ENCODE peak calls at places on chromosomes 11 and 22, in nine cellular contexts. P is fibroblast of villous mesenchyme, Y is activated B cell treated with CpG ODN at 0.5 μM for 24 hours, I is BE2C, A is heart left ventricle, J is stomach, F is lower leg skin, M is IMR-90, T is PC-3. L is an unnamed sample.

GRCh38 chr11:43944761-43945311 is 2.4 kb downstream of the C11orf96 start:
- DNase-seq in I (peak), T (peak), Y (peak), J (peak), P (peak), M (peak), A (peak), F (no peak), L (peak)

GRCh38 chr11:10490398-10491232 is 35.6 kb downstream of the AMPD3 start:
- DNase-seq in A (peak), I (no peak), J (peak), T (peak), Y (no peak), P (peak), M (peak), F (peak), L (peak)

GRCh38 chr11:69704508-69705245 is 855 bp upstream of the FGF19 start:
- DNase-seq in Y (no peak), J (no peak), I (peak), F (no peak), P (no peak), M (no peak), A (no peak), T (peak), L (peak)

GRCh38 chr11:119161871-119162270 is 6.7 kb upstream of the NLRX1 start:
- DNase-seq in A (no peak), Y (no peak), I (no peak), P (no peak), F (no peak), T (no peak), J (no peak), M (no peak), L (no peak)

GRCh38 chr11:18171377-18172000 is 1.1 kb upstream of the MRGPRX4 start:
- DNase-seq in A (no peak), J (no peak), T (peak), I (peak), P (peak), Y (no peak), F (no peak), M (no peak), L (peak)

GRCh38 chr22:47779474-47779873 is 1017.0 kb downstream of the TBC1D22A start:
- DNase-seq in J (no peak), F (no peak), M (no peak), A (no peak), P (no peak), T (no peak), Y (no peak), I (no peak), L (no peak)

GRCh38 chr22:29524440-29525191 is 28.9 kb downstream of the THOC5 start:
- DNase-seq in P (peak), I (peak), F (no peak), Y (peak), M (peak), T (peak), A (no peak), J (peak), L (peak)

GRCh38 chr11:83583953-83584352 is 297.8 kb upstream of the CCDC90B start:
- DNase-seq in Y (no peak), J (no peak), P (peak), A (no peak), I (no peak), F (no peak), M (peak), T (peak), L (no peak)

GRCh38 chr11:115927823-115928329 is 423.7 kb upstream of the CADM1 start:
- DNase-seq in M (no peak), P (no peak), F (no peak), J (no peak), Y (no peak), A (no peak), I (no peak), T (no peak), L (no peak)

GRCh38 chr11:17790453-17790852 is 55.9 kb downstream of the KCNC1 start:
- DNase-seq in T (peak), I (no peak), P (peak), A (no peak), M (peak), F (no peak), Y (no peak), J (no peak), L (no peak)

GRCh38 chr11:12382451-12382850 is 5.1 kb downstream of the PARVA start:
- DNase-seq in T (no peak), P (no peak), F (no peak), J (no peak), Y (no peak), A (no peak), I (no peak), M (peak), L (no peak)

GRCh38 chr22:33919591-33920501 is at the start of gene LARGE1:
- DNase-seq in J (peak), F (no peak), Y (peak), P (no peak), T (no peak), M (peak), A (peak), I (peak), L (peak)

GRCh38 chr11:17250561-17251350 is 25.8 kb upstream of the NUCB2 start:
- DNase-seq in F (no peak), T (peak), I (no peak), J (no peak), Y (no peak), P (no peak), M (peak), A (no peak), L (no peak)

GRCh38 chr11:6538456-6538855 is 41.4 kb downstream of the DNHD1 start:
- DNase-seq in A (no peak), F (no peak), J (no peak), Y (no peak), T (no peak), M (no peak), P (no peak), I (no peak), L (no peak)

GRCh38 chr11:44812971-44813370 is 86.2 kb downstream of the TSPAN18 start:
- DNase-seq in Y (no peak), T (no peak), I (no peak), J (no peak), M (no peak), F (no peak), P (no peak), A (no peak), L (no peak)

GRCh38 chr22:46574993-46575914 is 37.8 kb upstream of the CELSR1 start:
- DNase-seq in P (no peak), M (no peak), F (no peak), T (peak), A (peak), I (peak), Y (no peak), J (peak), L (peak)

DNA sequence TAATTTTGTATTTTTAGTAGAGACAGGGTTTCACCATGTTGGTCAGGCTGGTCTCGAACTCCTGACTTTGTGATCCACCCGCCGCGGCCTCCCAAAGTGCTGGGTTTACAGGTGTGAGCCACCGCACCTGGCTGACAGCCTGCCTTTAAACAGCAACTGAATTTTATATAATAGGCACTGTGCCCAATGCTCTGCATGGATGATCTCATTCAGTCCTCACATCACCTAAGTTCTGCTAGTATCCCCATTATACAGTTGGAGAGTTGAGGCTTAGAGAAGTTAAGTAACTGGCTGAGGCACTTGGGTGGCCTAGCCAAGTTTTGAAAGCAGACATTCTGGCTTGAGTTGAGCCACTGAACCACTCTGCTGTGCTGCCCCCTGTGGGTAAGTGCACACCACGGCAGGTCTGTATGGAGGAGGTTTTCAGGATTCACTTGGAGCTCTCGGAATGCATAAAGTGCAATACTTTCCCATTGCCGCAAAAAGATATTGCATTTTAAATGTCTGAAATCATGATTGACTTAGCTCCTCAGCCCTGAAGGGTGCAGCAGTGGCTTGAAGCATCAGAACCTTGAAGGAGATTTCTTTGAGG is 112.4 kb downstream of the LDLRAD3 start:
- DNase-seq in J (no peak), Y (no peak), F (no peak), M (peak), I (peak), P (peak), T (peak), A (no peak), L (peak)
- TF ChIP-seq CTCF in J (peak), Y (no peak), F (no peak), M (peak), I (peak), P (peak), T (peak), A (no peak), L (peak)

GRCh38 chr11:15038963-15039362 is 34.4 kb upstream of the CALCB start:
- DNase-seq in I (no peak), F (no peak), Y (no peak), J (no peak), T (peak), A (no peak), M (peak), P (peak), L (no peak)
- TF ChIP-seq CTCF in I (peak), F (no peak), Y (no peak), J (no peak), T (no peak), A (no peak), M (peak), P (peak), L (no peak)

DNA sequence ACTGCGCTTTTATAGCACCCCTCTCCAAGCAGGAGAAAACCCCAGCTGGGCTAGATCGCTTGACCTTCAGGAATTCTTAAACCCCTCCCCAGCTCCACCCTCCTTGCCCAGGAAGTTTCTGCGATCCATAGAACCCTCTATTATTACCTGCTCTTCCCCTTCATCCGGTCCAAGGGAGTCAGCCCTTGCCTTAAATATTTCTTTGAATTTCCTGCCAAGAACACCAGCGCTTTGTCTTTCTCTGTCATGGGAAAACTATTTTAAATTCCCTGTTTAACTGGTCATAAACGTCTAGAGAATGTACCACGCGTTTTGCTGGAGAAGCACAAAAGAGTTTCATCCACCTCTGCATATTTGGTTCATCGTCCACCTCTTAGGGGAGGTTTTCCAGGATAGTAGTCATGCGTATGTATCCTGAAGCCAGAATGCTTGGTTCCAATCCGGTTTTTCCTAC is 522 bp upstream of the TRAF6 start:
- DNase-seq in A (no peak), T (peak), F (no peak), J (no peak), M (peak), I (no peak), P (no peak), Y (no peak), L (no peak)
- TF ChIP-seq CTCF in A (no peak), T (no peak), F (no peak), J (no peak), M (no peak), I (no peak), P (no peak), Y (no peak), L (no peak)

DNA sequence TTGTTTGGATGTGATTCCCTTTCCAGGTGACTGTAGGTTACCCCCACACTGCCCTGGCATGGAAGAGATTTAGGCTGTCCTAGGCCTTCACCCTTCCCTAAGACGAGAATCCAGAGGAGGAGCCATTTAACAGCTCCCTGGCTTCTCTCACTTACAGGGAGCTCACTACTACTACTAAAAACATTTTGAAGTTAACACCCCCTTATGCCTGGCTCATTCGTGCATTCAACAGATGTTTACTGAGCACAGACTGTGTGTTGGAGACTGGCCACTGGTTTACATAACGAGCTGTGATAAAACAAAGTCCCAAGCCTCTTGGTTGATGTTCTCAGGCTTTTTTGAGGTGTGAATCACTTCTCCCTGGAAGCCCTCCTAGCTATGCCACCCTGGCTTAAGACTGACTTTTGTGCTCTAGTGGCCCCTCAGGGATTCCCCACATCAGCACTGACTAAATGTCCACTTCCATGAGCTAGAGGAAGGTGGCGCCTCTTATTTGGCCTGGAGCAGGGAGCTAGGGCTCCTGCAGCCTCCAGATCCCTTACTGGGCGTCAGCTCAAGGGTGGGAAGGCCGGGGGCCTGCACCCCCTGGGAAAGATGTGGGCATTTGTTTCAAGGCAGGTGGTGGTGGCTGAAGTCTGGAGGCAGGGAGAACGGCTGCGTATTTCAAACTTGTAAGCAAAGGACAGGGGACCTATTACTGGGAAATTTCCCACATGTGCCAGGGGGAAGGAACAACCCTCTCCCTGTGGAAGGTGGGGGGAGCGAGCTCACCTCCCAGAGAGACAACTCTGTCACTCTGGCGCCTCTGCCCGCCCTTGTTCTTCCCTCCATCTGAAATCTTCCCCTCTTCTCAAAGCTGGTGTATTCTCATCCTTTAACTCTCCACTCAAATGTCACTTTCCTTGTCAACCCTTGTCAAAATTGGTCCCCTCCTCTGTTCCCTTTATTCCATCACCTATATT is 19.4 kb upstream of the MALAT1 start:
- DNase-seq in M (peak), I (peak), T (no peak), A (peak), P (peak), Y (no peak), J (peak), F (no peak), L (no peak)
- TF ChIP-seq CTCF in M (peak), I (peak), T (peak), A (peak), P (peak), Y (no peak), J (peak), F (no peak), L (no peak)

DNA sequence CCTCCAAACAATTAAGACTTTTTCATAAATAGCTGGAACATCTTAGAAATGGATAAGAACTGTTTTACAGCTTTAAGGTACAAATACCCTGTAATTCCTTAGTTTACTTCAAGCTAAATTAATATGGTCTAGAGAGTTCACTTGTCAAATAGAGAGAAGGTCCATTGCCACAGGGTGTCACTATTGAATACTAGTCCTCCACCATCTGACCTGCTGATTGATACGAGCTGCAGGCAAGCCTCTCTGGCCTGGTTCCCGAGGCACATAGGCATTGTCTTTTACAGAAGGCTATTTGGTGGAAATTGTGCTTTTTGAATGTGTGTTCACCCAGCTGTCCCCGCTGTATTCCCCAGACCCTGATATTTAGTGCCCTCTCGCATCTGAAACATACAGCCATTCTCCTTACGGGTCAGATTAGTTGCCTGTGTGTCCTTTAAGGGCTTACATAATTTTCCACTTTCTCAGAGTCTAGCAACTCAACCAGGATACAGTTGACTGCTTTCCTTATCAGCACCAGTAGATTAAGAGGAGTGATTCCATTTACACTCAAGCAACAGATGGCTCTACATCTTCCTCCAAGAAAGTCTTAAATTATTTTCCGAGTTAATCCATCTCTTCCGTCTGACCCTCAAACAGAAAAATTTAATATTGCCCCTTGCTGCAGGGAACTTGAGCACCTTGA is 788.8 kb upstream of the FAT3 start:
- DNase-seq in Y (no peak), I (no peak), P (no peak), T (peak), J (peak), F (no peak), A (no peak), M (no peak), L (no peak)
- TF ChIP-seq CTCF in Y (no peak), I (no peak), P (no peak), T (peak), J (no peak), F (no peak), A (no peak), M (no peak), L (no peak)

GRCh38 chr11:58864335-58864734 is 19.8 kb upstream of the GLYATL2 start:
- DNase-seq in T (no peak), I (no peak), J (no peak), M (no peak), A (no peak), F (no peak), P (no peak), Y (no peak), L (no peak)

GRCh38 chr11:58866788-58867187 is 22.3 kb upstream of the GLYATL2 start:
- DNase-seq in M (peak), P (no peak), A (no peak), Y (no peak), F (no peak), J (no peak), I (no peak), T (no peak), L (no peak)

GRCh38 chr11:58863697-58864096 is 19.2 kb upstream of the GLYATL2 start:
- DNase-seq in F (no peak), T (no peak), J (no peak), Y (no peak), P (no peak), M (no peak), I (no peak), A (no peak), L (no peak)

DNA sequence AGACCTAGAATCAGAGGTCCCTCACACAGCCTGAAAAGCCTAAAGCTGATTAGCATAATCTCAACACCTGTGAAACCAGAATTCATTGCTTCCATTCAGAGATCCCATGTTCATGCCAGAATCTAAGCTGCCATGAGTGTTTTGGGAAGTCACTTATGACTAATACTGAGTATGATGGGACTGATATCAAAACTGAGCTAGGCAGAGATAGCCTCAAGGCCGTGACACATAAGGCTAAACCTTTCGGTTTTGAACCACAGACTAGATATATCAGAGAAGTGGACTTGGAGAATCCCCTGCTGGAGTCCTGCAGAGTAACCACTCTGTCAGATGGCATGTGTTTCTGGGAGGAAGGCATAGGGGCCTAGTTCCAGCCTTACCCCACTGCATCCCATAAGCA is 23.1 kb upstream of the GLYATL2 start:
- DNase-seq in P (no peak), M (no peak), T (peak), J (no peak), A (no peak), I (no peak), F (no peak), Y (no peak), L (no peak)
- TF ChIP-seq CTCF in P (no peak), M (no peak), T (no peak), J (no peak), A (no peak), I (no peak), F (no peak), Y (no peak), L (no peak)

GRCh38 chr22:41263704-41264103 is 22.3 kb downstream of the RANGAP1 start:
- DNase-seq in A (no peak), T (no peak), F (no peak), M (peak), Y (no peak), P (no peak), J (no peak), I (no peak), L (no peak)

GRCh38 chr22:41260871-41261270 is 20.1 kb upstream of the CHADL start:
- DNase-seq in M (no peak), T (no peak), P (no peak), F (no peak), A (peak), J (no peak), Y (no peak), I (no peak), L (no peak)

GRCh38 chr22:41262250-41262765 is 21.6 kb upstream of the CHADL start:
- DNase-seq in P (no peak), Y (no peak), A (no peak), J (no peak), I (no peak), F (no peak), T (no peak), M (no peak), L (no peak)

GRCh38 chr22:41264408-41264941 is 21.5 kb downstream of the RANGAP1 start:
- DNase-seq in A (no peak), F (no peak), J (no peak), Y (no peak), P (no peak), I (no peak), T (no peak), M (no peak), L (no peak)

DNA sequence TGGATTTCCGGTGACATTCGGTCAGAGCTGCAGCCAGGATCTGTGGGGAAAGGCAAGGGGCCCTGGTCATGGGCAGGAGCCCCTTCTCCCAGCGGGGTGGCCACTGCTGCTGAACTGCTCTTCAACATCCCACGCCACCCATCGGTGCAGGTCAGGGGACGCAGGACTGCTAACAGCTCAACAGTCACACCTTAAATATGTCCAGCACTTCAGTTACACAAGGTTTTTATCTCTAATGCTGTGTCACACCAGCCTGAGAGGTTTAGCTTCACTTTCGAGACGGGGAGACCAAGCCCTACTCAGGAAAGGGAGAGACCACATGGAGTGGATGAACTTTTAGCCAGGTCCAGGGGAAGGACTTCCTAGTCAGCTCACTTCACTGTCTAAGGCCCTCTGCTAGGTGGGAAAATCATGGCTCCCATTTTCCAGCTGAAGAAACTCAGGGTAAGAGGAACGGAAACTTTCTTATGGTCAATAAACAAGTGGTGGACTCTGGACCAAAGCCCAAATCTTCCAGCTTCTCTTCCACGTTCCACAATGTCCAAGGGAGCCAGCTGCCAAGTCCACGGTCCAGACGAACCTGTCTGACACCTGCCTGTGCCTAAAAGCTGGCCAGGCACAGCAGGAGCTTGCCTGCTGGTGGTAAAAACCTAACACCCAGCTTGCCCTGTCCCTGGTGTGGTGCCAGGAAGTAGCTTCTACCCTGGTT is 21.0 kb upstream of the CHADL start:
- DNase-seq in T (no peak), P (no peak), Y (no peak), I (no peak), A (peak), F (no peak), J (peak), M (no peak), L (no peak)
- TF ChIP-seq CTCF in T (no peak), P (no peak), Y (no peak), I (no peak), A (no peak), F (no peak), J (no peak), M (no peak), L (no peak)